ENCODE peak calls at places on chromosomes 13 and 19, in six cellular contexts. X, U, N, R, H and Y are unnamed samples.

GRCh38 chr19:55451522-55452380 is 8.7 kb upstream of the SHISA7 start:
- DNase-seq in X (no peak), U (no peak), N (no peak), R (no peak), H (no peak), Y (peak)

GRCh38 chr13:37870895-37871550 is 1.5 kb upstream of the TRPC4 start:
- DNase-seq in X (peak), U (no peak), N (no peak), R (no peak), H (no peak), Y (no peak)

GRCh38 chr19:16340092-16340491 is 15.5 kb downstream of the KLF2 start:
- DNase-seq in X (peak), U (no peak), N (no peak), R (no peak), H (no peak), Y (no peak)

GRCh38 chr13:50353651-50354415 is 338.6 kb downstream of the KCNRG start:
- DNase-seq in X (peak), U (no peak), N (no peak), R (no peak), H (no peak), Y (no peak)

GRCh38 chr13:110559986-110560385 is 1.5 kb downstream of the RAB20 start:
- DNase-seq in X (no peak), U (no peak), N (no peak), R (no peak), H (no peak), Y (no peak)

GRCh38 chr13:73765651-73766384 is 368.4 kb downstream of the KLF12 start:
- DNase-seq in X (peak), U (peak), N (peak), R (no peak), H (peak), Y (no peak)

GRCh38 chr13:46040763-46041162 is 11.8 kb downstream of the ZC3H13 start:
- DNase-seq in X (no peak), U (no peak), N (no peak), R (no peak), H (no peak), Y (no peak)

GRCh38 chr19:10191347-10191746 is 3.4 kb downstream of the DNMT1 start:
- DNase-seq in X (peak), U (no peak), N (no peak), R (peak), H (no peak), Y (no peak)

GRCh38 chr19:14059093-14059480 is 2.8 kb downstream of the PALM3 start:
- DNase-seq in X (no peak), U (peak), N (peak), R (no peak), H (no peak), Y (peak)

GRCh38 chr19:41479757-41480191 is 36.8 kb downstream of the ERICH4 start:
- DNase-seq in X (no peak), U (no peak), N (peak), R (no peak), H (peak), Y (no peak)

GRCh38 chr13:86725105-86725504 is 925.9 kb upstream of the SLITRK6 start:
- DNase-seq in X (peak), U (no peak), N (no peak), R (no peak), H (no peak), Y (no peak)

GRCh38 chr13:75324413-75324940 is 157.5 kb downstream of the TBC1D4 start:
- DNase-seq in X (no peak), U (no peak), N (no peak), R (no peak), H (no peak), Y (no peak)

GRCh38 chr13:77698211-77699058 is 948 bp downstream of the SLAIN1 start:
- DNase-seq in X (no peak), U (peak), N (peak), R (no peak), H (peak), Y (peak)

GRCh38 chr19:43760941-43761340 is 6.2 kb upstream of the SMG9 start:
- DNase-seq in X (peak), U (no peak), N (no peak), R (no peak), H (no peak), Y (no peak)

GRCh38 chr19:47275866-47276461 is 1.3 kb downstream of the INAFM1 start:
- DNase-seq in X (peak), U (no peak), N (no peak), R (peak), H (peak), Y (no peak)

GRCh38 chr19:14533450-14533849 is 4.1 kb downstream of the TECR start:
- DNase-seq in X (no peak), U (no peak), N (no peak), R (no peak), H (no peak), Y (no peak)

GRCh38 chr19:38134538-38135149 is 89.4 kb downstream of the DPF1 start:
- DNase-seq in X (peak), U (peak), N (peak), R (no peak), H (no peak), Y (peak)

GRCh38 chr13:83765796-83766195 is 116.5 kb downstream of the SLITRK1 start:
- DNase-seq in X (peak), U (no peak), N (no peak), R (no peak), H (no peak), Y (no peak)

GRCh38 chr19:11451327-11451941 is 16.0 kb downstream of the PRKCSH start:
- DNase-seq in X (no peak), U (no peak), N (no peak), R (no peak), H (no peak), Y (no peak)

GRCh38 chr19:11453468-11454341 is 18.3 kb downstream of the PRKCSH start:
- DNase-seq in X (no peak), U (peak), N (peak), R (no peak), H (no peak), Y (peak)

GRCh38 chr19:11451942-11452813 is 16.7 kb downstream of the PRKCSH start:
- DNase-seq in X (peak), U (peak), N (peak), R (no peak), H (no peak), Y (peak)

GRCh38 chr19:11450570-11451326 is 15.3 kb downstream of the PRKCSH start:
- DNase-seq in X (no peak), U (no peak), N (no peak), R (no peak), H (no peak), Y (no peak)

DNA sequence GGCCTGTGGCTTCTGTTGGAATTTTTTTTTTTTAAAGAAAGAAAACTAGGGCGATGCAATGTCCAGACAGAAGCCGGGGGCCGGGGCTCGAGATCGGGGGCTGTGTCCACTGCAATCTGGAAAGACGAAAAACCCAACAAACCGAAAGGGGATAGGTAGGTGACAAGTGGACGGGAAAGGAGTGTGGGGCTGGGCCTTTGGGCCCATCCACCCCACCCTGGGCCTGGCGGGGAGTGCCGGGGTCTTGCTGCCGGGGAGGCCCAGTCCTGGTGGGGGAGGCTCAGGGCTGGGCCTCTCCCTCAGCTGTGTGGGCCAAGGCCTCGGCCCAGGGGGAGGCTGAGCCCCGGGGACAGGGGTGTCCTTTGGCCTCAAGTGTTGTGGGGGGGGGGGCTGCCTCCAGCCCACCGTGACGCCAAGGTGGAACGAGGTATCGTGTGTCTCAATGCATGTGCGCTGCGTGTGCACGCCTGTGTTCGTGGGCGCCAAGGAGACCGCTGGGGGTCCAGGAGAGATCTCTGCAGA is 17.4 kb downstream of the PRKCSH start:
- DNase-seq in X (no peak), U (no peak), N (no peak), R (no peak), H (no peak), Y (no peak)
- TF ChIP-seq CTCF in X (no peak), U (peak), N (no peak), R (no peak), H (no peak), Y (no peak)

GRCh38 chr13:36454962-36455361 is 22.7 kb downstream of the CCNA1 start:
- DNase-seq in X (peak), U (no peak), N (no peak), R (no peak), H (no peak), Y (no peak)

GRCh38 chr13:36454121-36454520 is 21.8 kb downstream of the CCNA1 start:
- DNase-seq in X (no peak), U (no peak), N (no peak), R (no peak), H (no peak), Y (no peak)

GRCh38 chr13:36450534-36450933 is 18.2 kb downstream of the CCNA1 start:
- DNase-seq in X (no peak), U (no peak), N (no peak), R (no peak), H (no peak), Y (no peak)

GRCh38 chr13:36456577-36456976 is 24.3 kb downstream of the CCNA1 start:
- DNase-seq in X (no peak), U (no peak), N (no peak), R (no peak), H (no peak), Y (no peak)

DNA sequence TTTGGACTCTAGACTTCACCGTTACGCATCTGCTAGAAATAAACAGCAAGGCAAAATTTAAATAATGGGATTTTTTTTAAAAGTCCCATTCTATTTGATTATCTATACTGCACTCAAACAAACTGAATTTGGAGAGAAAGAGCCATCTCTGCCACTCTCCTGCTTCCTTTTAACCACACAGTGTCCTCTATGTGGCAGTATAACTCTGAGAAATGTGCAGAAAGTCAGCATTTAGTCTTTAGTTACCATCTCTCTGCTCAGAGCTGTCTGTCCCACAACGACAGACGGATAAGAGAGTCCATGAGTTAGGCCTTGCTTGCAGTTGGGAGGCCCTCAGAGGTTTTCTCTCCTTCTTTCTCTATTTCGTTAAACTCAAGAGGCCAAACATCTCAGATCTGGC is 21.2 kb downstream of the CCNA1 start:
- DNase-seq in X (peak), U (peak), N (no peak), R (peak), H (no peak), Y (no peak)
- TF ChIP-seq CTCF in X (peak), U (peak), N (no peak), R (peak), H (peak), Y (no peak)

GRCh38 chr13:22761709-22762108 is 419.1 kb upstream of the SGCG start:
- DNase-seq in X (no peak), U (no peak), N (no peak), R (no peak), H (no peak), Y (no peak)

GRCh38 chr13:22757530-22758120 is 423.2 kb upstream of the SGCG start:
- DNase-seq in X (peak), U (no peak), N (no peak), R (no peak), H (no peak), Y (no peak)

GRCh38 chr13:22758245-22758644 is 422.5 kb upstream of the SGCG start:
- DNase-seq in X (no peak), U (no peak), N (no peak), R (no peak), H (no peak), Y (no peak)
- TF ChIP-seq CTCF in X (no peak), U (no peak), N (no peak), R (no peak), H (no peak), Y (no peak)

GRCh38 chr19:8456064-8456463 is 11.3 kb downstream of the HNRNPM start:
- DNase-seq in X (no peak), U (no peak), N (no peak), R (no peak), H (no peak), Y (no peak)
- TF ChIP-seq CTCF in X (peak), U (peak), N (no peak), R (peak), H (peak), Y (no peak)

GRCh38 chr19:28556371-28556770 is 656.6 kb downstream of the UQCRFS1 start:
- DNase-seq in X (no peak), U (no peak), N (no peak), R (no peak), H (no peak), Y (no peak)

GRCh38 chr19:28558783-28559182 is 654.2 kb downstream of the UQCRFS1 start:
- DNase-seq in X (no peak), U (no peak), N (no peak), R (no peak), H (no peak), Y (no peak)

GRCh38 chr19:28563964-28564914 is 648.7 kb downstream of the UQCRFS1 start:
- DNase-seq in X (no peak), U (no peak), N (no peak), R (no peak), H (no peak), Y (no peak)

GRCh38 chr19:28555317-28555716 is 657.6 kb downstream of the UQCRFS1 start:
- DNase-seq in X (no peak), U (no peak), N (no peak), R (no peak), H (no peak), Y (no peak)

DNA sequence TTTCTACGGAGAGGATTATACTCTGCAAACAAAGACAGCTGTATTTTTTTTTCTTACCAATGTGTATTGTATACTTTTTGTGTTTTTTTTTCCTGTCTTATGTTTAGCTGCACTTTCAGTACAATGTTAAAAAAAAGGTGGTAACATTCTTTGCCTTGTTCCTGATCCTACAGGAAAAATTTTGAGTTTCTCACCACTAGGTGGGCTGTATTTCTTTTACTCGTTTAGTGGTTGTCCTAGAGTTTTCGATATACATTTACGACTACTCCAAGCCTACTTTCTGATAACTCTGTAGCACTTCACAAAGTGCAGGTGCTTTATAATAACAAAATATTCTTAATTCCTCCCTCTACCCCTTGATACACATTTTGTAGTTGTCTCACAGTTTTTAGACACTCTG is 652.2 kb downstream of the UQCRFS1 start:
- DNase-seq in X (no peak), U (no peak), N (no peak), R (no peak), H (no peak), Y (no peak)
- TF ChIP-seq CTCF in X (no peak), U (peak), N (no peak), R (no peak), H (no peak), Y (no peak)